ENCODE peak calls at places on chromosomes 2 and 18, in ten cellular contexts. O is fibroblast of pulmonary artery; R is RCC 7860; U is HTR-8/SVneo; L is NCI-H774; G is stimulated activated CD4-positive, alpha-beta T cell treated with anti-CD3 and anti-CD28 coated beads, Interleukin-15, amount 100 ng/mL, for 24 hours; P is IMR-90; F is MM.1S; Y is activated CD4-positive, alpha-beta T cell treated with anti-CD3 and anti-CD28 coated beads for 1 hour; N is naive thymus-derived CD4-positive, alpha-beta T cell. M is an unnamed sample.

GRCh38 chr2:201532686-201533304 is 81.3 kb downstream of the STRADB start:
- DNase-seq in O (peak), R (peak), U (peak), L (no peak), G (peak), P (peak), F (peak), Y (no peak), N (no peak), M (no peak)

GRCh38 chr2:53422979-53423378 is 344.6 kb upstream of the CHAC2 start:
- DNase-seq in O (peak), R (peak), U (peak), L (no peak), G (peak), P (peak), F (peak), Y (no peak), N (no peak), M (no peak)

GRCh38 chr18:23924813-23925212 is 89.7 kb upstream of the TTC39C start:
- DNase-seq in O (peak), R (peak), U (peak), L (no peak), G (no peak), P (peak), F (no peak), Y (no peak), N (no peak), M (no peak)

GRCh38 chr2:210007895-210008294 is 5.5 kb downstream of the RPE start:
- DNase-seq in O (no peak), R (no peak), U (no peak), L (no peak), G (no peak), P (peak), F (no peak), Y (no peak), N (no peak), M (no peak)

GRCh38 chr18:39660141-39660540 is 2094.5 kb upstream of the CELF4 start:
- DNase-seq in O (peak), R (no peak), U (peak), L (no peak), G (no peak), P (peak), F (no peak), Y (no peak), N (no peak), M (no peak)

GRCh38 chr2:190875881-190876280 is 4.7 kb upstream of the GLS start:
- DNase-seq in O (no peak), R (no peak), U (no peak), L (no peak), G (peak), P (no peak), F (no peak), Y (no peak), N (no peak), M (no peak)

GRCh38 chr2:76320716-76321115 is 610.0 kb upstream of the GCFC2 start:
- DNase-seq in O (no peak), R (no peak), U (no peak), L (no peak), G (no peak), P (no peak), F (no peak), Y (no peak), N (no peak), M (no peak)

GRCh38 chr2:240388471-240389301 is 46.8 kb upstream of the GPC1 start:
- DNase-seq in O (no peak), R (no peak), U (no peak), L (no peak), G (no peak), P (no peak), F (no peak), Y (no peak), N (no peak), M (peak)

GRCh38 chr2:54103454-54104314 is 11.7 kb upstream of the ACYP2 start:
- DNase-seq in O (peak), R (peak), U (peak), L (no peak), G (peak), P (peak), F (peak), Y (peak), N (no peak), M (peak)

GRCh38 chr18:69008538-69008937 is 210.7 kb downstream of the CCDC102B start:
- DNase-seq in O (no peak), R (no peak), U (no peak), L (no peak), G (no peak), P (no peak), F (no peak), Y (no peak), N (no peak), M (no peak)

GRCh38 chr18:74652392-74652988 is 54.8 kb downstream of the ZNF407 start:
- DNase-seq in O (peak), R (peak), U (peak), L (peak), G (no peak), P (peak), F (peak), Y (no peak), N (no peak), M (no peak)